ENCODE peak calls at places on chromosomes 3 and 15, in seven cellular contexts. S is activated CD8-positive, alpha-beta T cell treated with anti-CD3 and anti-CD28 coated beads for 36 hours; R is amygdala; J is stimulated activated CD4-positive, alpha-beta T cell treated with anti-CD3 and anti-CD28 coated beads, Interleukin-2, amount 100 ng/mL, for 48 hours; Z is midbrain; H is RWPE1; T is brain microvascular endothelial cell. Q is an unnamed sample.
A peak's percentile ranks its signal among the peaks of the same experiment; 100 is the strongest.

GRCh38 chr15:82093774-82094211 is 48.0 kb upstream of the MEX3B start:
- DNase-seq in T (peak; percentile 99), J (no peak), S (no peak), H (peak; percentile 91), Z (no peak), R (no peak), Q (peak; percentile 92)

GRCh38 chr15:88302373-88302772 is 45.8 kb upstream of the NTRK3 start:
- DNase-seq in J (no peak), T (no peak), S (no peak), Z (no peak), R (no peak), H (no peak), Q (no peak)

GRCh38 chr3:141933421-141934300 is 57.2 kb downstream of the ATP1B3 start:
- DNase-seq in H (no peak), Z (no peak), J (no peak), S (no peak), R (no peak), T (no peak), Q (no peak)

GRCh38 chr3:182732232-182733015 is 60.9 kb upstream of the ATP11B start:
- DNase-seq in J (no peak), H (no peak), R (no peak), Z (no peak), T (no peak), S (no peak), Q (no peak)

GRCh38 chr15:66472176-66472999 is 25.2 kb downstream of the SNAPC5 start:
- DNase-seq in S (peak; percentile 70), J (no peak), Z (no peak), T (no peak), R (no peak), H (no peak), Q (no peak)

GRCh38 chr15:30991301-30992072 is at the start of gene MTMR10:
- DNase-seq in T (peak; percentile 43), S (peak; percentile 64), J (peak; percentile 67), R (peak; percentile 63), Z (peak; percentile 87), H (peak; percentile 90), Q (peak; percentile 80)

GRCh38 chr15:26179906-26180305 is 316.8 kb upstream of the ATP10A start:
- DNase-seq in J (no peak), S (no peak), T (no peak), H (no peak), R (no peak), Z (no peak), Q (peak; percentile 16)

GRCh38 chr3:185726254-185726967 is 98.4 kb downstream of the IGF2BP2 start:
- DNase-seq in R (no peak), J (no peak), H (no peak), T (no peak), S (no peak), Z (no peak), Q (no peak)

GRCh38 chr3:17195192-17195611 is 310.4 kb downstream of the PLCL2 start:
- DNase-seq in R (peak; percentile 66), T (peak; percentile 31), S (peak; percentile 29), Z (peak; percentile 79), J (no peak), H (no peak), Q (no peak)

GRCh38 chr15:67101981-67102929 is 36.9 kb downstream of the SMAD3 start:
- DNase-seq in R (no peak), J (no peak), H (no peak), S (peak; percentile 68), T (peak; percentile 61), Z (no peak), Q (no peak)

GRCh38 chr3:196655496-196655895 is 16.0 kb downstream of the NRROS start:
- DNase-seq in S (no peak), R (no peak), T (no peak), H (no peak), J (no peak), Z (no peak), Q (no peak)

GRCh38 chr3:66397745-66398144 is 103.1 kb downstream of the LRIG1 start:
- DNase-seq in S (no peak), Z (no peak), T (no peak), R (no peak), H (no peak), J (no peak), Q (no peak)

GRCh38 chr15:65309882-65310418 is 5.5 kb downstream of the RNU5B-1 start:
- DNase-seq in R (no peak), T (no peak), J (no peak), Z (no peak), S (no peak), H (no peak), Q (no peak)